ENCODE peak calls at places on chromosomes 1 and 21, in seven cellular contexts. V is Caki2, P is islet precursor cell, X is RCC 7860, W is H7, H is NCI-H2029 treated with DMSO at 0.1 percent for 48 hours, K is amygdala. Q is an unnamed sample.

GRCh38 chr1:40665335-40666171 is at the start of gene RIMS3:
- DNase-seq in V (peak), W (peak), P (peak), H (peak), K (peak), X (no peak), Q (peak)

GRCh38 chr1:6487804-6488484 is 3.5 kb downstream of the PLEKHG5 start:
- DNase-seq in K (no peak), H (no peak), V (no peak), W (no peak), X (no peak), P (no peak), Q (no peak)

GRCh38 chr1:93842750-93843500 is 36.1 kb downstream of the DNTTIP2 start:
- DNase-seq in W (no peak), P (no peak), H (no peak), V (no peak), X (no peak), K (no peak), Q (no peak)

GRCh38 chr1:231107600-231108326 is 54.1 kb upstream of the TRIM67 start:
- DNase-seq in H (no peak), V (no peak), W (no peak), K (no peak), P (no peak), X (no peak), Q (no peak)

GRCh38 chr1:35564037-35564883 is 6.7 kb downstream of the NCDN start:
- DNase-seq in P (peak), V (peak), H (no peak), K (peak), X (peak), W (peak), Q (peak)

GRCh38 chr21:44667612-44668011 is 885 bp upstream of the KRTAP12-2 start:
- DNase-seq in X (no peak), H (no peak), W (no peak), P (no peak), V (no peak), K (no peak), Q (no peak)

GRCh38 chr1:81345110-81345509 is 455.6 kb upstream of the ADGRL2 start:
- DNase-seq in K (no peak), X (no peak), P (no peak), V (no peak), H (no peak), W (no peak), Q (no peak)

GRCh38 chr1:194447635-194448034 is 1261.2 kb upstream of the B3GALT2 start:
- DNase-seq in W (no peak), K (no peak), V (no peak), P (no peak), X (no peak), H (no peak), Q (no peak)

GRCh38 chr1:116185161-116185701 is 74.0 kb downstream of the MAB21L3 start:
- DNase-seq in X (no peak), K (no peak), W (no peak), V (no peak), P (no peak), H (no peak), Q (no peak)

GRCh38 chr1:40078512-40079333 is 18.3 kb downstream of the PPT1 start:
- DNase-seq in H (peak), X (peak), W (peak), P (peak), K (no peak), V (peak), Q (peak)